ENCODE peak calls at places on chromosomes 2 and 18, in seven cellular contexts. V is aorta, N is hepatocyte, P is MG63, W is T-helper 17 cell, F is transverse colon, B is psoas muscle. Z is an unnamed sample. For H3K9me3, the result is how much of the 10 kb centered on the place peaks cover.

GRCh38 chr18:32441536-32441935 is 29.1 kb downstream of the GAREM1 start:
- DNase-seq in F (no peak), P (no peak), W (no peak), V (no peak), N (no peak), B (no peak), Z (no peak)

GRCh38 chr2:152200101-152200500 is 24.5 kb upstream of the STAM2 start:
- DNase-seq in B (no peak), V (no peak), F (no peak), W (no peak), N (no peak), P (no peak), Z (no peak)

GRCh38 chr2:101550555-101550954 is 75.6 kb upstream of the RFX8 start:
- DNase-seq in B (no peak), V (no peak), F (no peak), N (no peak), P (no peak), W (no peak), Z (no peak)

GRCh38 chr18:48683197-48683596 is 144.4 kb downstream of the CTIF start:
- DNase-seq in B (no peak), V (peak), P (no peak), W (no peak), F (no peak), N (no peak), Z (no peak)

GRCh38 chr2:62568983-62569837 is 63.2 kb upstream of the TMEM17 start:
- DNase-seq in N (no peak), W (no peak), F (no peak), P (no peak), B (no peak), V (no peak), Z (no peak)

GRCh38 chr2:46346719-46347118 is 49.5 kb downstream of the EPAS1 start:
- DNase-seq in F (no peak), P (no peak), N (no peak), W (no peak), V (no peak), B (no peak), Z (no peak)

GRCh38 chr2:170339324-170339723 is 161.4 kb downstream of the MYO3B start:
- DNase-seq in V (no peak), N (no peak), F (no peak), P (no peak), B (no peak), W (no peak), Z (no peak)

GRCh38 chr18:46411862-46412690 is 244.9 kb downstream of the LOXHD1 start:
- DNase-seq in B (peak), P (peak), N (no peak), F (no peak), V (no peak), W (no peak), Z (peak)

GRCh38 chr2:30612371-30612770 is 165.3 kb downstream of the LCLAT1 start:
- DNase-seq in V (no peak), N (peak), P (no peak), F (no peak), B (no peak), W (no peak), Z (no peak)

GRCh38 chr18:28150925-28151324 is 26.0 kb downstream of the CDH2 start:
- DNase-seq in V (no peak), F (no peak), N (no peak), P (no peak), W (no peak), B (no peak), Z (no peak)

GRCh38 chr2:143856973-143857372 is 662.9 kb downstream of the ZEB2 start:
- DNase-seq in V (no peak), F (no peak), B (no peak), N (no peak), W (no peak), P (no peak), Z (no peak)

GRCh38 chr2:101622633-101623521 is 74.6 kb upstream of the MAP4K4 start:
- DNase-seq in B (no peak), F (no peak), N (no peak), P (no peak), V (no peak), W (no peak), Z (no peak)

GRCh38 chr2:39567507-39567906 is 98.2 kb upstream of the TMEM178A start:
- DNase-seq in W (no peak), P (peak), B (no peak), V (no peak), N (no peak), F (no peak), Z (no peak)

GRCh38 chr18:48850891-48851302 is 99.9 kb downstream of the SMAD7 start:
- DNase-seq in W (no peak), P (no peak), V (no peak), N (no peak), F (no peak), B (no peak), Z (no peak)

GRCh38 chr2:200203381-200203827 is 103.1 kb upstream of the SPATS2L start:
- DNase-seq in W (no peak), V (no peak), F (no peak), P (no peak), N (no peak), B (no peak), Z (no peak)

GRCh38 chr2:71872466-71873051 is 275.1 kb downstream of the CYP26B1 start:
- DNase-seq in V (no peak), N (no peak), P (no peak), B (no peak), W (no peak), F (no peak), Z (no peak)

GRCh38 chr2:46388873-46389272 is 90.5 kb upstream of the TMEM247 start:
- DNase-seq in V (no peak), N (no peak), W (no peak), P (no peak), F (no peak), B (no peak), Z (no peak)

GRCh38 chr2:178359192-178359912 is 91.6 kb downstream of the PRKRA start:
- DNase-seq in B (no peak), P (no peak), F (no peak), N (no peak), W (no peak), V (no peak), Z (no peak)

GRCh38 chr2:81247648-81248047 is 943.1 kb upstream of the LRRTM1 start:
- DNase-seq in W (no peak), F (no peak), N (peak), B (no peak), V (no peak), P (no peak), Z (no peak)

GRCh38 chr2:214542866-214543265 is 132.0 kb downstream of the VWC2L start:
- DNase-seq in F (no peak), N (no peak), W (no peak), B (no peak), V (no peak), P (no peak), Z (no peak)

GRCh38 chr2:84942166-84942565 is 28.8 kb upstream of the KCMF1 start:
- DNase-seq in P (no peak), V (no peak), W (no peak), B (no peak), F (no peak), N (no peak), Z (no peak)

GRCh38 chr2:218878941-218879761 is 1.5 kb upstream of the WNT10A start:
- DNase-seq in P (no peak), N (no peak), F (peak), V (peak), B (no peak), W (no peak), Z (peak)

GRCh38 chr2:222671259-222672067 is at the start of gene MOGAT1:
- DNase-seq in N (peak), F (peak), W (no peak), V (peak), P (peak), B (peak), Z (no peak)

GRCh38 chr2:6523476-6523875 is 342.2 kb downstream of the CMPK2 start:
- DNase-seq in V (no peak), P (no peak), F (no peak), N (no peak), W (no peak), B (no peak), Z (no peak)

GRCh38 chr2:235601960-235602704 is 108.3 kb downstream of the AGAP1 start:
- DNase-seq in P (no peak), N (no peak), W (no peak), F (no peak), V (no peak), B (no peak), Z (no peak)

GRCh38 chr2:240688563-240688919 is 3.1 kb upstream of the AQP12A start:
- DNase-seq in V (no peak), F (no peak), W (no peak), P (no peak), B (no peak), N (no peak), Z (no peak)

GRCh38 chr2:67684991-67685390 is 287.9 kb downstream of the ETAA1 start:
- DNase-seq in P (peak), F (no peak), W (no peak), N (no peak), V (no peak), B (no peak), Z (no peak)

GRCh38 chr2:118371500-118371899 is 283.2 kb downstream of the INSIG2 start:
- DNase-seq in F (no peak), B (no peak), N (peak), P (peak), W (no peak), V (no peak), Z (peak)

GRCh38 chr2:121804340-121804739 is 48.9 kb downstream of the TSN start:
- DNase-seq in W (no peak), P (peak), F (no peak), B (no peak), V (no peak), N (no peak), Z (peak)

GRCh38 chr2:26614205-26615128 is 26.7 kb downstream of the CIB4 start:
- DNase-seq in F (no peak), W (no peak), N (no peak), B (no peak), V (no peak), P (no peak), Z (no peak)

GRCh38 chr2:110883401-110883800 is 151.0 kb downstream of the ACOXL start:
- DNase-seq in B (no peak), V (no peak), F (no peak), N (no peak), W (no peak), P (no peak), Z (no peak)

DNA sequence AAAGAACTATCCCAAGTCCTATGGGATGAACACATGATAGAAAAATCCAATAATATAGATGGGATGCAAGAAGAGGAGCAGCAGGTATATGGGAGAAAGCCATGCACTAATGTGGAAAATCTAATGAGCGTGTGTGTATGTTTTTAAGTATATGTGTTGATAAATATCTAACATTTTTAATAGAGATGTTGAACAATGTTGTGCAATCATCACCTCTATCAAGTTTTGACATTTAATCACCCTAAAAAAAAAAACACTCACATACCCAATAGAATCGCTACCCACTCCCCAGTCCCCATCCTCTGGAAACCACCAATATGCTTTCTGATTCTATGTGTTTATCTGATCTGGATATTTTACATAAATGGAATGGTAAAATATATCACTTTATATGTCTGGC is 983.7 kb downstream of the SUCLG1 start:
- DNase-seq in B (no peak), W (no peak), F (no peak), N (no peak), P (no peak), V (no peak), Z (no peak)
- H3K9me3 ChIP-seq in B (under half), W (under half), F (under half), N (under half), P (under half), V (under half), Z (under half)

DNA sequence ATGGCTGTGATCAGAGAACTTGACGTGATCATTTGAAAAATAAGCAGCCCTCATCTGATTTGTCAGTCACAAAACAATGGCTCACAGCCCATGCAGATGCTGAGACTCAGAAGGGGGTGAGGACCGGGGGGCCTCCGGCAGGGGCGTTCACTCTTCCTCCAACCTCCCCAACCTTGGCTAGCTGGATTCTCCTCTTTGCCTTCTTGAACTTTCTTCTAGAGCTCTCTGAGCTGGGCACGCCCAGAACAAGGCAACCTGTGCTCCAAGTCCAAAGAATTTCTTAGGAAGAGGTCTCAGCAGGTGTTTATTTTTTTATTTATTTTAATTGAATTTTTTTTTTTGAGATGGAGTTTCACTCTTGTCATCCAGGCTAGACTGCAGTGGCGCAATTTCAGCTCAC is 16.4 kb downstream of the EDAR start:
- DNase-seq in P (no peak), F (no peak), B (no peak), V (no peak), N (no peak), W (no peak), Z (no peak)
- H3K9me3 ChIP-seq in P (under half), F (under half), B (under half), V (under half), N (under half), W (under half), Z (under half)

GRCh38 chr2:234137400-234138014 is 87.0 kb downstream of the SPP2 start:
- DNase-seq in V (no peak), N (peak), F (no peak), B (no peak), W (no peak), P (no peak), Z (no peak)
- H3K9me3 ChIP-seq in V (under half), N (under half), F (under half), B (under half), W (under half), P (under half), Z (under half)

DNA sequence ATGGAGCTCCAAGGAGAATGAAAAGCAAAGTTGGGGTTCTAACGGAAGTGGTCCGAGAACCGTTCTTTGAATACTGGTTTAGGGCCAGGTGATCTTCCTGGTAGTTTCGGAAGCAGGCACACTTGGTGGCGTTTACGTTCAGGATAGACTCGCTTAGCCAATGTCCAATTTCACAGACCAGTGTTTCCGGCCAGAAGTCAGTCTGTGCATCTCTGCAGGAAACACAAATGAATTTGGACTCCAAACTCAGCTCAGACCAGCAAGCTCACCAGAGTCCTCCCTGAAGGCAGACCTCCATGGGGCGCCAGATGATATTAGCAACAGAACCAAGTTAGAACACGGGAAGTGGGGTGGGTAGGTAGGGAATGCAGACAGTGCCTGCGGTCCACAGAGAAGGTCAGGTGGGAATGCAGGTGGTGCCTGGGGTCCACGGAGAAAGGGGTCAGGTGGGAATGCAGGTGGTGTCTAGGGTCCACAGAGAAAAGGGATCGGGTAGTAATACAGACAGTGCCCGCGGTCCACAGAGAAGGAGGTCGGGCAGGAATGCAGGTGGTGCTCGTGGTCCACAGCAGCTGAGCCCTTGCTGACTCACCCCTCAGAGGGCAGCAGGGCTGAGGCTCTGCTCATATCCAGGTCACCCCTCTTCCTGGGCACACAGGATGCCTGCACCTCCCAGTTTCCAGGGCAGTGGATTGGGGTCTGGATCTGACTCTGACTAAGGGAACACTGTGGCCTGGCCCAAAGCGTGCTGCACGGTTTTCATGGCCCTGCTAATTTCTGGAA is 169.0 kb downstream of the MYT1L start:
- DNase-seq in B (no peak), P (no peak), W (no peak), N (no peak), V (no peak), F (no peak), Z (no peak)
- H3K9me3 ChIP-seq in B (under half), P (under half), W (under half), N (under half), V (under half), F (under half), Z (under half)

GRCh38 chr2:204174034-204174433 is 237.5 kb downstream of the ICOS start:
- DNase-seq in P (no peak), F (no peak), V (no peak), W (no peak), B (no peak), N (no peak), Z (no peak)
- H3K9me3 ChIP-seq in P (under half), F (under half), V (under half), W (under half), B (under half), N (under half), Z (under half)